ENCODE peak calls at places on chromosomes 16 and 17, in eight cellular contexts. W is activated T-helper 1 cell treated with anti-CD3 and anti-CD28 coated beads, Interleukin-12 subunit alpha, Interleukin-12 subunit beta, Interleukin-2, Interleukin-4 antibody, amounts not matched to agents 30 ng/mL and 10 ng/mL and 1 ng/mL, durations not matched to agents 14 hours and 24 hours and 36 hours; O is NCI-H1436; G is CD4-positive, alpha-beta memory T cell; D is neural progenitor cell; X is HT1080; Q is cardiac muscle cell; K is CD4-positive, CD25-positive, alpha-beta regulatory T cell. P is an unnamed sample.

GRCh38 chr16:87203060-87203656 is 114.0 kb downstream of the C16orf95 start:
- DNase-seq in W (peak; percentile 36), O (peak; percentile 2), G (no peak), D (peak; percentile 90), X (peak; percentile 51), Q (peak; percentile 81), K (no peak), P (peak; percentile 75)

GRCh38 chr17:21194210-21194609 is 19.8 kb downstream of the TMEM11 start:
- DNase-seq in W (no peak), O (no peak), G (no peak), D (no peak), X (no peak), Q (no peak), K (no peak), P (no peak)

GRCh38 chr16:21267298-21267697 is 10.8 kb downstream of the CRYM start:
- DNase-seq in W (no peak), O (no peak), G (no peak), D (no peak), X (no peak), Q (no peak), K (no peak), P (no peak)

GRCh38 chr17:29089601-29090044 is 46.7 kb downstream of the PIPOX start:
- DNase-seq in W (no peak), O (no peak), G (no peak), D (no peak), X (no peak), Q (no peak), K (no peak), P (no peak)

GRCh38 chr16:1003551-1004347 is 22.2 kb downstream of the SOX8 start:
- DNase-seq in W (peak; percentile 29), O (no peak), G (peak; percentile 66), D (no peak), X (peak; percentile 53), Q (no peak), K (peak; percentile 30), P (no peak)

GRCh38 chr17:5775098-5775497 is 190.8 kb upstream of the NLRP1 start:
- DNase-seq in W (no peak), O (no peak), G (no peak), D (no peak), X (no peak), Q (no peak), K (no peak), P (no peak)

GRCh38 chr17:66661411-66661843 is 173.5 kb upstream of the CACNG5 start:
- DNase-seq in W (no peak), O (no peak), G (no peak), D (no peak), X (peak; percentile 88), Q (no peak), K (no peak), P (peak; percentile 25)

GRCh38 chr17:29549169-29549935 is 17.5 kb downstream of the ABHD15 start:
- DNase-seq in W (no peak), O (no peak), G (no peak), D (no peak), X (no peak), Q (no peak), K (no peak), P (peak; percentile 55)

GRCh38 chr16:86664518-86665318 is 86.4 kb downstream of the FOXL1 start:
- DNase-seq in W (peak; percentile 60), O (no peak), G (no peak), D (no peak), X (peak; percentile 99), Q (no peak), K (no peak), P (peak; percentile 47)

GRCh38 chr16:67104845-67105244 is 4.9 kb upstream of the PHAF1 start:
- DNase-seq in W (no peak), O (no peak), G (no peak), D (no peak), X (no peak), Q (no peak), K (no peak), P (no peak)

GRCh38 chr17:2967515-2967914 is 95.9 kb downstream of the OR1D5 start:
- DNase-seq in W (no peak), O (no peak), G (no peak), D (no peak), X (no peak), Q (no peak), K (no peak), P (no peak)

GRCh38 chr17:33520404-33521032 is 227.4 kb upstream of the ASIC2 start:
- DNase-seq in W (peak; percentile 2), O (peak; percentile 15), G (no peak), D (peak; percentile 74), X (peak; percentile 28), Q (peak; percentile 71), K (peak; percentile 2), P (peak; percentile 73)

GRCh38 chr17:17445925-17446665 is 30.7 kb upstream of the MED9 start:
- DNase-seq in W (no peak), O (no peak), G (no peak), D (no peak), X (peak; percentile 85), Q (no peak), K (no peak), P (no peak)

GRCh38 chr17:28055546-28056275 is 13.2 kb downstream of the NLK start:
- DNase-seq in W (no peak), O (no peak), G (no peak), D (no peak), X (no peak), Q (no peak), K (no peak), P (peak; percentile 20)

GRCh38 chr16:54934536-54935410 is 4.1 kb downstream of the IRX5 start:
- DNase-seq in W (no peak), O (no peak), G (no peak), D (peak; percentile 86), X (no peak), Q (peak; percentile 90), K (no peak), P (no peak)

GRCh38 chr16:57118461-57119084 is 26.2 kb downstream of the CPNE2 start:
- DNase-seq in W (no peak), O (no peak), G (no peak), D (no peak), X (no peak), Q (no peak), K (no peak), P (no peak)

GRCh38 chr17:74822329-74823175 is 37.1 kb downstream of the GRIN2C start:
- DNase-seq in W (no peak), O (no peak), G (no peak), D (no peak), X (no peak), Q (no peak), K (no peak), P (no peak)

GRCh38 chr17:16417896-16418683 is 2.7 kb downstream of the TRPV2 start:
- DNase-seq in W (no peak), O (no peak), G (no peak), D (no peak), X (peak; percentile 63), Q (no peak), K (no peak), P (no peak)

GRCh38 chr16:82133798-82134197 is 36.2 kb downstream of the MPHOSPH6 start:
- DNase-seq in W (no peak), O (no peak), G (peak; percentile 31), D (no peak), X (no peak), Q (no peak), K (no peak), P (no peak)

GRCh38 chr17:45733781-45734180 is 50.3 kb upstream of the CRHR1 start:
- DNase-seq in W (no peak), O (no peak), G (no peak), D (no peak), X (no peak), Q (no peak), K (no peak), P (no peak)

GRCh38 chr16:11994187-11995119 is 17.9 kb downstream of the SNX29 start:
- DNase-seq in W (no peak), O (no peak), G (no peak), D (peak; percentile 26), X (peak; percentile 70), Q (no peak), K (no peak), P (peak; percentile 41)

GRCh38 chr16:1097800-1098199 is 1.8 kb upstream of the C1QTNF8 start:
- DNase-seq in W (no peak), O (no peak), G (no peak), D (no peak), X (no peak), Q (no peak), K (no peak), P (no peak)

GRCh38 chr16:2869502-2870064 is 11.6 kb upstream of the PRSS22 start:
- DNase-seq in W (no peak), O (no peak), G (no peak), D (no peak), X (no peak), Q (no peak), K (no peak), P (no peak)

GRCh38 chr17:68461122-68461539 is 3.8 kb upstream of the WIPI1 start:
- DNase-seq in W (no peak), O (no peak), G (no peak), D (no peak), X (no peak), Q (no peak), K (no peak), P (no peak)

GRCh38 chr17:42050360-42051012 is at the start of gene C17orf113:
- DNase-seq in W (no peak), O (peak; percentile 66), G (peak; percentile 32), D (peak; percentile 88), X (no peak), Q (peak; percentile 81), K (peak; percentile 35), P (peak; percentile 85)

GRCh38 chr16:89357460-89357859 is 132.9 kb downstream of the ANKRD11 start:
- DNase-seq in W (no peak), O (no peak), G (no peak), D (peak; percentile 64), X (no peak), Q (peak; percentile 59), K (no peak), P (no peak)

GRCh38 chr17:65542595-65542994 is 18.9 kb downstream of the AXIN2 start:
- DNase-seq in W (no peak), O (no peak), G (no peak), D (no peak), X (no peak), Q (no peak), K (no peak), P (no peak)

GRCh38 chr17:4908301-4908700 is 5.4 kb upstream of the CHRNE start:
- DNase-seq in W (no peak), O (no peak), G (no peak), D (peak; percentile 46), X (no peak), Q (no peak), K (no peak), P (no peak)

GRCh38 chr17:57823469-57824401 is 26.1 kb downstream of the MRPS23 start:
- DNase-seq in W (no peak), O (peak; percentile 47), G (no peak), D (peak; percentile 32), X (no peak), Q (no peak), K (no peak), P (no peak)

GRCh38 chr16:1244881-1245280 is 4.4 kb downstream of the TPSAB1 start:
- DNase-seq in W (no peak), O (no peak), G (no peak), D (no peak), X (peak; percentile 34), Q (no peak), K (no peak), P (no peak)

GRCh38 chr17:57062865-57063264 is 22.2 kb upstream of the AKAP1 start:
- DNase-seq in W (no peak), O (no peak), G (no peak), D (no peak), X (no peak), Q (no peak), K (no peak), P (no peak)

GRCh38 chr17:6627019-6627418 is 13.5 kb downstream of the KIAA0753 start:
- DNase-seq in W (no peak), O (no peak), G (no peak), D (no peak), X (peak; percentile 30), Q (no peak), K (no peak), P (no peak)

GRCh38 chr16:29156511-29156910 is 171.7 kb downstream of the LAT start:
- DNase-seq in W (no peak), O (no peak), G (no peak), D (no peak), X (no peak), Q (no peak), K (no peak), P (no peak)